ENCODE peak calls at places on chromosomes 6 and 20, in six cellular contexts. V is H1, R is HepG2, L is GM12878, B is K562, A is GM12891. J is an unnamed sample.

GRCh38 chr6:15531973-15532372 is 130.9 kb downstream of the DTNBP1 start:
- DNase-seq in V (peak), L (no peak), R (no peak), A (no peak), B (no peak), J (no peak)

GRCh38 chr20:59177266-59178250 is 13.9 kb downstream of the ZNF831 start:
- DNase-seq in A (no peak), V (no peak), R (no peak), B (no peak), L (no peak), J (no peak)

GRCh38 chr6:45717027-45717426 is 298.6 kb downstream of the CLIC5 start:
- DNase-seq in A (no peak), L (no peak), V (no peak), R (no peak), B (no peak), J (no peak)

GRCh38 chr6:144064831-144065668 is 30.3 kb downstream of the SF3B5 start:
- DNase-seq in V (no peak), L (peak), R (no peak), A (no peak), B (no peak), J (no peak)

GRCh38 chr6:112010328-112010727 is 43.6 kb upstream of the CCN6 start:
- DNase-seq in A (no peak), R (peak), B (no peak), V (no peak), L (no peak), J (no peak)

GRCh38 chr20:21622097-21622496 is 83.4 kb upstream of the PAX1 start:
- DNase-seq in R (no peak), V (no peak), B (no peak), L (no peak), A (no peak), J (no peak)

GRCh38 chr6:73236147-73236750 is 11.0 kb upstream of the KHDC1L start:
- DNase-seq in V (no peak), L (no peak), B (no peak), A (no peak), R (no peak), J (no peak)

GRCh38 chr20:41183831-41184230 is 46.5 kb downstream of the PLCG1 start:
- DNase-seq in R (no peak), B (no peak), A (no peak), L (no peak), V (no peak), J (no peak)

GRCh38 chr6:35590622-35591066 is 77.9 kb upstream of the TULP1 start:
- DNase-seq in V (no peak), A (no peak), R (no peak), B (no peak), L (no peak), J (no peak)

GRCh38 chr20:16574656-16575355 is 1.6 kb upstream of the KIF16B start:
- DNase-seq in R (peak), B (peak), A (peak), L (peak), V (peak), J (peak)

GRCh38 chr20:3233131-3233990 is 5.6 kb downstream of the SLC4A11 start:
- DNase-seq in L (no peak), A (no peak), R (no peak), B (no peak), V (no peak), J (no peak)

GRCh38 chr6:13009465-13009864 is 292.9 kb downstream of the PHACTR1 start:
- DNase-seq in L (no peak), B (no peak), R (no peak), A (no peak), V (no peak), J (no peak)

GRCh38 chr6:3226422-3227362 is 761 bp downstream of the TUBB2B start:
- DNase-seq in B (peak), A (peak), L (no peak), R (no peak), V (peak), J (peak)

GRCh38 chr6:40299666-40300065 is 287.5 kb downstream of the LRFN2 start:
- DNase-seq in V (no peak), R (no peak), B (no peak), A (no peak), L (no peak), J (no peak)

GRCh38 chr6:34528996-34529664 is 27.0 kb downstream of the SPDEF start:
- DNase-seq in L (no peak), A (no peak), V (no peak), B (no peak), R (no peak), J (no peak)

GRCh38 chr6:34526241-34526972 is 29.7 kb downstream of the SPDEF start:
- DNase-seq in V (no peak), A (no peak), L (no peak), R (no peak), B (peak), J (no peak)

GRCh38 chr6:34527751-34528670 is 28.1 kb downstream of the SPDEF start:
- DNase-seq in V (no peak), R (no peak), A (no peak), B (no peak), L (no peak), J (no peak)

GRCh38 chr6:34525431-34526175 is 30.5 kb downstream of the SPDEF start:
- DNase-seq in R (no peak), V (no peak), A (no peak), L (no peak), B (no peak), J (no peak)

DNA sequence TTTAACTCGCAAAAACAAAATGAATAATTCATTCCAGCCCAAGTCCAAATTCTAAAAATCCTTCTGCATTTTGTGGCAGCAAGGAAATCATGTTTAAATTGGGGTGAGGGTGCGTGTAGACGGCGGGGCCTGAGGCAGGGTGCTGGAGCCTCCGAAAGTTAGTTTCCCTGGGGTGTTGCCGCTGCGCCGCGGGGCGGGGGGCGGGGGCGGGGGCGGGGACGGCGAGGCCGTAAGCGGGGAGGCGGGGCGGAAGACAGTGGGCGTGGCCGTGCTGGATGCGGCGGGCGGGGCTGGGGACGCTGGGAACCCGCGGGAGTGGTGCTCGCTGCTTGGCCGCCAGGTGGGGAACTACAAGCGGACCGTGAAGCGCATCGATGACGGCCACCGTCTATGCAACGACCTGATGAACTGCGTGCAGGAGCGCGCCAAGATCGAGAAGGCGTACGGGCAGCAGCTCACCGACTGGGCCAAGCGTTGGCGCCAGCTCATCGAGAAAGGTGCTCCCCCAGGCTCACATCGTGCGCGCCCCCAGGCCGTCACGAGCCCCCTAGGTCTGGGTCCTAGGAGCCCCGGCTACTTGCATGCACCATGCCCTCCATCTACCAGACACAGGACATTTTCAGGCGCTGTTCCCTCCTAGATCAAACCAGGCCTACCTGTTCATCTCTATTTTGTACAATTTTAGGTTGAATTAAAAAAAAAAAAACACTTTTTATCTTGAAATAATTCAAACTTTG is 29.0 kb downstream of the SPDEF start:
- DNase-seq in V (peak), B (peak), L (peak), R (peak), A (peak), J (peak)
- TF ChIP-seq POLR2AphosphoS5 in V (peak), B (no peak), L (no peak), R (no peak), A (no peak), J (no peak)

DNA sequence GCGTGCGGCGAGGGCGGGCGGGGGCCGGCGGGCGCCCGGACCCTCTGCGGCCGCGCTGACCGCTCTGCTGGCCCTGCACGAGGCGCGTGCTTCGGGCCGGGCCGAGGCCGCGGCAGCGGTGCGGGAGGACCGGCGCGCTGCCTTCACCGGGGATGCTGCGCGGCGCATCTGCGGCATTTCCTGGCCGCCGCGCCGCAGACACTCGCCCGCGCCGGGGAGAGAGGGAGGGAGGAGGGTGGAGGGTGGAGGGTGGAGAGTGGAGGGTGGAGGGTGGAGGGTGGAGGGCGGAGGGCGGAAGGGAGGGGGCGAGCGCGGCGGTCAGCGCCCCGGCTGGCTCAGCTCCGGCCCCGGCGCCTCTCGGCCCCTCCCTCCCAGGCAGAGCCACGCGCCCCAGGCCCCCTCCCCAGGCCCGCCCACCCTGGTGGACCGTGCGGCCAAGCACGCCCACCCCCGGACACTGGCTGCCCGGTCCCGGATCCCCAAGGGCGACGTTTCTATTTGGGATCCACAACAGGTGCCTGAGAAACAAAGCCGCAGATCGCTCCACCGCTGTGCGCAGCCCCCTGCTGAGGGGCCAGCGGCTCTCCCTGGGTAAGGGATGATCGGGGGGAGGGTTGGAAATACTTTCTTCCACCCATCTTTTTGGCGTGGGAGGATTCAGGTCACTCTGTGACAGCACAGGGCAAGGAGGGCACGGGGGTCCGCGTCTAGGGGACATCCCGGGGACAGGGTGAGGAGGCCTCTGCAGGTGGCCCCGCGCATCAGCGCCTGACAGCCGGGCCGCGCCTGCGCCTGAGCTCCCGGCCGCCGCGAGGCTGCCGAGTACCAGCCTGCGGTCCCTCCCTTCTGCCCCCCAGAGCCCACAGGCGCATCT is 111.2 kb upstream of the BEND6 start:
- DNase-seq in A (peak), B (peak), R (peak), L (peak), V (peak), J (peak)
- TF ChIP-seq POLR2A in A (no peak), B (no peak), R (peak), L (peak), V (peak), J (no peak)

GRCh38 chr20:2228926-2229325 is 66.9 kb upstream of the TGM3 start:
- DNase-seq in B (no peak), R (no peak), L (no peak), V (no peak), A (no peak), J (no peak)

GRCh38 chr20:2236266-2236665 is 59.5 kb upstream of the TGM3 start:
- DNase-seq in V (no peak), B (no peak), L (no peak), R (no peak), A (no peak), J (no peak)

GRCh38 chr20:2234788-2235187 is 61.0 kb upstream of the TGM3 start:
- DNase-seq in A (no peak), L (no peak), B (no peak), V (no peak), R (no peak), J (no peak)

GRCh38 chr20:2230671-2231488 is 64.9 kb upstream of the TGM3 start:
- DNase-seq in A (no peak), B (no peak), V (no peak), L (no peak), R (no peak), J (no peak)
- TF ChIP-seq TAF1 in A (no peak), B (no peak), V (no peak), L (no peak), R (no peak), J (no peak)

GRCh38 chr20:63537525-63538203 is 488 bp upstream of the PTK6 start:
- DNase-seq in B (peak), R (peak), L (peak), A (peak), V (peak), J (peak)

GRCh38 chr20:63540417-63541186 is 3.4 kb upstream of the PTK6 start:
- DNase-seq in B (no peak), L (no peak), V (no peak), A (no peak), R (no peak), J (no peak)

GRCh38 chr20:63539441-63540370 is 2.5 kb upstream of the PTK6 start:
- DNase-seq in L (no peak), A (no peak), B (no peak), V (no peak), R (no peak), J (no peak)

GRCh38 chr20:63538204-63539091 is 1.3 kb upstream of the PTK6 start:
- DNase-seq in R (peak), V (no peak), B (peak), L (no peak), A (no peak), J (no peak)

DNA sequence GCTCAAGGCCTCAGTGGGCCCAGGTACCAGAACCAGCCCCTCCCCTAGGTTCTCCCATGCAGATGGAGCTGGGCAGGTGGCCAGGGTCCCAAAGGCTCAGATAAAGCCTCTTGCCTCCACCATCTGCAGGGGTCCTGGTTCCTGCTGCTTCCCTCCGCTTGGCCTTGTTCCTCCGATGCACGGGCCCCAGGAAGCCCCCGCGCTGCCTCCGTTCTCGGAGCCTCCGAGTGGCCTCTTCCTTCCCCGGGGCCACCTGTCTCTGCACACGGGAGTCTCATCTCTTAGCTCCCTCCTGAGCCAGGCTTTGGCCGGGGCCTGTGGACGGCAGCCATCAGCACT is 1.9 kb upstream of the PTK6 start:
- DNase-seq in V (no peak), L (no peak), B (no peak), R (no peak), A (no peak), J (no peak)
- TF ChIP-seq POLR2AphosphoS5 in V (no peak), L (no peak), B (no peak), R (no peak), A (no peak), J (no peak)

DNA sequence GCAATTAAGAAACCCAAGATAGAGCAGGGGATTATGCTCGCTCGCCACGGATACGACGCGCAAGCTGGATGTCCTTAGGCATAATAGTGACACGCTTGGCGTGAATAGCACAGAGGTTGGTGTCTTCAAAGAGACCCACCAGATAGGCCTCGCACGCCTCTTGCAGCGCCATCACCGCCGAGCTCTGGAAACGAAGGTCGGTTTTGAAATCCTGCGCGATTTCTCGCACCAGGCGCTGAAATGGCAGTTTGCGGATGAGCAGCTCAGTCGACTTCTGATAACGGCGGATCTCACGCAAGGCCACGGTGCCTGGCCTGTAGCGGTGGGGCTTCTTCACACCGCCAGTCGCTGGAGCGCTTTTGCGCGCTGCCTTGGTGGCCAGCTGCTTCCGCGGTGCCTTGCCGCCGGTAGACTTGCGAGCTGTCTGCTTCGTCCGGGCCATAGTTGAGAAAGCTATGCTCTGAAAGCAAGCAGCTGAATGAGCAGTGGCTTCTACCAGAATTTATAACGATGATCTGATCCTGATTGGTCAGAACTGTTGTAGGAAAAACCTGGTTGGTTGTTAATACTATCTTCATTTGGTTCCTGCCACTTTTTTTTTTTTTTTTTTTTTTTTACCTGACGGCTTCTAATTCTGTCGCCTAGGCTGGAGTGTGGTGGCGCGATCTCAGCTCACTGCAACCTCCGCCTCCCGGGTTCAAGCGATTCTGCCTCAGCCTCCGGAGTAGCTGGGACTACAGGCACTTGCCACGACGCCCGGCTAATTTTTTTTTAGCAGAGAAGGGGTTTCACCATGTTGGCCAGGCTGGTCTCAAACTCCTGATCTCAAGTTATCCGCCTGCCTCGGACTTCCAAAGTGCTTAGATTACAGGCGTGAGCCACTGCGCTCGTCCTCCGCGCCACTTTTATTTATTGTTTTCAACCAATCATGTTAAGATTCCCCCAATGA is 21.6 kb downstream of the OR2B2 start:
- DNase-seq in V (peak), L (peak), R (no peak), B (peak), A (no peak), J (no peak)
- TF ChIP-seq POLR2A in V (peak), L (peak), R (no peak), B (peak), A (peak), J (peak)

DNA sequence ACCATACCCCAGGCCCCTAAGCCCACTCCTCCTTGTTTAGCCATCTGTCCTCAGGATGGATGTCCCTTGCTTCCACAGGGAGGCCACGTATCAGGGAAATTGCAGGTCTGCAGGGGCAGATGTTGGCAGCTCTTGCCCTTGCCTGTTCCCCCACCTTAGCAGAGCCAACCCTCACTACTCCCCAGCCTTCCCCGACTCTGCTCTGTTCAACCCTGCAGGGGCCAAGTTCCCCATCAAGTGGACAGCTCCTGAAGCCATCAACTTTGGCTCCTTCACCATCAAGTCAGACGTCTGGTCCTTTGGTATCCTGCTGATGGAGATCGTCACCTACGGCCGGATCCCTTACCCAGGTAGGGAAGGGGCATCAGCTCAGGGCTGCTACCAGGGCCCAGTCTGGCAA is 10.7 kb upstream of the TM9SF4 start:
- DNase-seq in A (no peak), L (no peak), V (no peak), B (no peak), R (no peak), J (no peak)
- TF ChIP-seq TAF1 in A (no peak), L (no peak), V (no peak), B (no peak), R (no peak), J (no peak)

DNA sequence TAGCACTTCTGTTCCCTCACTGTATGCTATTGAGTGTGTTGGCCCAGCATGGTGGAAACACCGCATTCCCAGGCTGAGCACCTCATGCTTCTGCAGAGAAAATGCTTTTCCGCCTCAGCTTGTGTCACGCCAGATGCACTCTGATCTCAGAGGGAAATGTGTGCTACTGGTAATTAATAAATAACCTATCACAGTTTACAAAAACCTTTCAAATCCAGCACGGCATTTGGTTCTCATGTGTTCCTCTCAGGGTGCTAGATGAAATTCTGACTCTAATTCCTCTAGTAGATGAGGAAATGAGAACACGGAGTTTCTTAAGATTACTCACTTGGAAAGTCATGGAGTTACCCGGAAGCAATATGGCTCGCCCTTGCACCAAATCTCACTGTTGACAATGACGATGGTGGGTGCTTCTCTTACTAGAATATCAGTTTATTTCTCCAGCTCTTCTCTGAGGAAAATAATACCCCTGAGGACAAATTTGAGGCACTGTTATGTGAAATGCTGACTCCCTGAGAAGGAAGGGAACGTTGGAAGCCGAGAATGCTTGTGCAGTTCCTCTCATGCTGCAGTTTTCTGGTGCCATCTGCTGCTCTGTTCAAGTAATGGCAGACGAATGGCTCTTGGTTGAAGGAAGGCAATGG is 116.6 kb downstream of the RNF144B start:
- DNase-seq in L (peak), R (peak), B (peak), A (peak), V (peak), J (no peak)
- TF ChIP-seq POLR2AphosphoS5 in L (no peak), R (no peak), B (no peak), A (no peak), V (no peak), J (no peak)

GRCh38 chr6:42563697-42564495 is at the start of gene UBR2:
- DNase-seq in L (peak), R (peak), B (peak), A (peak), V (peak), J (peak)
- TF ChIP-seq POLR2A in L (peak), R (peak), B (peak), A (peak), V (peak), J (peak)

DNA sequence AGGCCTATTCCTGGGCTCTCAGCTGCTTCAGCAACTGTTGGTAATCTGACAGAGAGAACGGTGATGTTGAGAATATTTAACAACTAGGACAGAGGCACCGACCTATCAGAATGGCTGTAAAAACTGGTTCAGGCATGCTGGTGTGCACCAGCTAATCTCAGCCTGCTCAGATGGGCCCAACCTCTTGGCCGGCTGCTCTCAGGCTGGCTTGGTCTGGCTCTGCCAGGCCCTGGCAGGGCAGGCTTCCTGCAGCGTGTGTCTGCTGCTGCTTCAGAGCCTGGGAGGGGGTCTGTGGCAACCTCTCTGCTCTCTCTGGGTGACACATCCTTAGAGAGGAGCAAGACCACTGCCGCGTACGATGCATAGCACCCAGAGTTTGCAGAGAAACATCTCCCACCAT is 4.8 kb downstream of the SLC2A12 start:
- DNase-seq in V (no peak), R (no peak), A (no peak), L (no peak), B (no peak), J (no peak)
- TF ChIP-seq TAF1 in V (no peak), R (no peak), A (no peak), L (no peak), B (no peak), J (no peak)

GRCh38 chr6:10510592-10511367 is 10.4 kb upstream of the GCNT2 start:
- DNase-seq in L (no peak), V (peak), A (peak), B (peak), R (peak), J (peak)
- TF ChIP-seq POLR2AphosphoS5 in L (no peak), V (no peak), A (no peak), B (no peak), R (no peak), J (no peak)